ENCODE peak calls at places on chromosomes 16 and 17, in five cellular contexts. One of them, this sample, is unnamed.

GRCh38 chr17:82343560-82343959 is 10.0 kb upstream of the SECTM1 start:
- DNase-seq in CD8-positive, alpha-beta T cell: no peak
- DNase-seq in epithelial cell of esophagus: no peak
- DNase-seq in stimulated activated CD8-positive, alpha-beta memory T cell treated with anti-CD3 and anti-CD28 coated beads, Interleukin-7, amount 100 ng/mL, for 1 hour: no peak
- DNase-seq in AG08395: no peak
- DNase-seq in this sample: no peak

GRCh38 chr17:60229189-60229802 is 79.5 kb downstream of the CA4 start:
- DNase-seq in CD8-positive, alpha-beta T cell: no peak
- DNase-seq in epithelial cell of esophagus: no peak
- DNase-seq in stimulated activated CD8-positive, alpha-beta memory T cell treated with anti-CD3 and anti-CD28 coated beads, Interleukin-7, amount 100 ng/mL, for 1 hour: no peak
- DNase-seq in AG08395: no peak
- DNase-seq in this sample: no peak

GRCh38 chr17:75689441-75689873 is 22.3 kb downstream of the SAP30BP start:
- DNase-seq in CD8-positive, alpha-beta T cell: peak; percentile 33
- DNase-seq in epithelial cell of esophagus: peak; percentile 99
- DNase-seq in stimulated activated CD8-positive, alpha-beta memory T cell treated with anti-CD3 and anti-CD28 coated beads, Interleukin-7, amount 100 ng/mL, for 1 hour: no peak
- DNase-seq in AG08395: no peak
- DNase-seq in this sample: no peak

GRCh38 chr16:88747588-88748301 is 37.3 kb downstream of the PIEZO1 start:
- DNase-seq in CD8-positive, alpha-beta T cell: no peak
- DNase-seq in epithelial cell of esophagus: peak; percentile 69
- DNase-seq in stimulated activated CD8-positive, alpha-beta memory T cell treated with anti-CD3 and anti-CD28 coated beads, Interleukin-7, amount 100 ng/mL, for 1 hour: no peak
- DNase-seq in AG08395: no peak
- DNase-seq in this sample: no peak

GRCh38 chr16:31361201-31362110 is 6.5 kb downstream of the ITGAX start:
- DNase-seq in CD8-positive, alpha-beta T cell: no peak
- DNase-seq in epithelial cell of esophagus: no peak
- DNase-seq in stimulated activated CD8-positive, alpha-beta memory T cell treated with anti-CD3 and anti-CD28 coated beads, Interleukin-7, amount 100 ng/mL, for 1 hour: no peak
- DNase-seq in AG08395: no peak
- DNase-seq in this sample: peak; percentile 57

GRCh38 chr17:63988741-63989621 is 9.2 kb upstream of the PRR29 start:
- DNase-seq in CD8-positive, alpha-beta T cell: no peak
- DNase-seq in epithelial cell of esophagus: no peak
- DNase-seq in stimulated activated CD8-positive, alpha-beta memory T cell treated with anti-CD3 and anti-CD28 coated beads, Interleukin-7, amount 100 ng/mL, for 1 hour: no peak
- DNase-seq in AG08395: no peak
- DNase-seq in this sample: no peak

GRCh38 chr16:13426279-13426678 is 493.7 kb upstream of the ERCC4 start:
- DNase-seq in CD8-positive, alpha-beta T cell: no peak
- DNase-seq in epithelial cell of esophagus: no peak
- DNase-seq in stimulated activated CD8-positive, alpha-beta memory T cell treated with anti-CD3 and anti-CD28 coated beads, Interleukin-7, amount 100 ng/mL, for 1 hour: no peak
- DNase-seq in AG08395: no peak
- DNase-seq in this sample: no peak

GRCh38 chr16:73125860-73126259 is 77.9 kb upstream of the ZFHX3 start:
- DNase-seq in CD8-positive, alpha-beta T cell: no peak
- DNase-seq in epithelial cell of esophagus: peak; percentile 65
- DNase-seq in stimulated activated CD8-positive, alpha-beta memory T cell treated with anti-CD3 and anti-CD28 coated beads, Interleukin-7, amount 100 ng/mL, for 1 hour: no peak
- DNase-seq in AG08395: peak; percentile 88
- DNase-seq in this sample: no peak

GRCh38 chr16:80670170-80670865 is 129.5 kb downstream of the DYNLRB2 start:
- DNase-seq in CD8-positive, alpha-beta T cell: no peak
- DNase-seq in epithelial cell of esophagus: no peak
- DNase-seq in stimulated activated CD8-positive, alpha-beta memory T cell treated with anti-CD3 and anti-CD28 coated beads, Interleukin-7, amount 100 ng/mL, for 1 hour: no peak
- DNase-seq in AG08395: no peak
- DNase-seq in this sample: no peak

GRCh38 chr17:46952115-46952514 is 26.9 kb downstream of the RPRML start:
- DNase-seq in CD8-positive, alpha-beta T cell: no peak
- DNase-seq in epithelial cell of esophagus: no peak
- DNase-seq in stimulated activated CD8-positive, alpha-beta memory T cell treated with anti-CD3 and anti-CD28 coated beads, Interleukin-7, amount 100 ng/mL, for 1 hour: no peak
- DNase-seq in AG08395: no peak
- DNase-seq in this sample: no peak

GRCh38 chr17:50523208-50523607 is 9.3 kb upstream of the EPN3 start:
- DNase-seq in CD8-positive, alpha-beta T cell: no peak
- DNase-seq in epithelial cell of esophagus: peak; percentile 89
- DNase-seq in stimulated activated CD8-positive, alpha-beta memory T cell treated with anti-CD3 and anti-CD28 coated beads, Interleukin-7, amount 100 ng/mL, for 1 hour: no peak
- DNase-seq in AG08395: no peak
- DNase-seq in this sample: no peak

GRCh38 chr16:48492131-48492530 is 106.9 kb upstream of the SIAH1 start:
- DNase-seq in CD8-positive, alpha-beta T cell: no peak
- DNase-seq in epithelial cell of esophagus: peak; percentile 83
- DNase-seq in stimulated activated CD8-positive, alpha-beta memory T cell treated with anti-CD3 and anti-CD28 coated beads, Interleukin-7, amount 100 ng/mL, for 1 hour: no peak
- DNase-seq in AG08395: no peak
- DNase-seq in this sample: no peak

GRCh38 chr17:49342575-49342936 is 19.5 kb downstream of the ZNF652 start:
- DNase-seq in CD8-positive, alpha-beta T cell: no peak
- DNase-seq in epithelial cell of esophagus: no peak
- DNase-seq in stimulated activated CD8-positive, alpha-beta memory T cell treated with anti-CD3 and anti-CD28 coated beads, Interleukin-7, amount 100 ng/mL, for 1 hour: no peak
- DNase-seq in AG08395: no peak
- DNase-seq in this sample: no peak

GRCh38 chr17:56785396-56785795 is 48.3 kb downstream of the C17orf67 start:
- DNase-seq in CD8-positive, alpha-beta T cell: no peak
- DNase-seq in epithelial cell of esophagus: peak; percentile 83
- DNase-seq in stimulated activated CD8-positive, alpha-beta memory T cell treated with anti-CD3 and anti-CD28 coated beads, Interleukin-7, amount 100 ng/mL, for 1 hour: no peak
- DNase-seq in AG08395: peak; percentile 12
- DNase-seq in this sample: no peak

GRCh38 chr17:8463089-8463488 is 27.4 kb downstream of the NDEL1 start:
- DNase-seq in CD8-positive, alpha-beta T cell: no peak
- DNase-seq in epithelial cell of esophagus: peak; percentile 22
- DNase-seq in stimulated activated CD8-positive, alpha-beta memory T cell treated with anti-CD3 and anti-CD28 coated beads, Interleukin-7, amount 100 ng/mL, for 1 hour: no peak
- DNase-seq in AG08395: peak; percentile 62
- DNase-seq in this sample: no peak

This sample was measured in tibial artery.